ENCODE peak calls at places on chromosomes 6 and 20, in four cellular contexts. One of them, this sample, is unnamed. For H3K9me3, the result is how much of the 10 kb centered on the place peaks cover.

GRCh38 chr6:148951662-148952061 is 204.8 kb downstream of the UST start:
- DNase-seq in neural progenitor cell: no peak
- DNase-seq in cardiac muscle cell: no peak
- DNase-seq in Peyer's patch: no peak
- DNase-seq in this sample: no peak

GRCh38 chr6:3403244-3404154 is 53.4 kb downstream of the SLC22A23 start:
- DNase-seq in Peyer's patch: peak
- DNase-seq in neural progenitor cell: no peak
- DNase-seq in cardiac muscle cell: no peak
- DNase-seq in this sample: no peak

GRCh38 chr6:7899046-7899888 is 11.3 kb downstream of the TXNDC5 start:
- DNase-seq in Peyer's patch: no peak
- DNase-seq in cardiac muscle cell: no peak
- DNase-seq in neural progenitor cell: peak
- DNase-seq in this sample: no peak

GRCh38 chr6:119848706-119849105 is 499.1 kb upstream of the MAN1A1 start:
- DNase-seq in neural progenitor cell: no peak
- DNase-seq in cardiac muscle cell: no peak
- DNase-seq in Peyer's patch: no peak
- DNase-seq in this sample: no peak

GRCh38 chr6:41779793-41780622 is at the start of gene FRS3:
- DNase-seq in Peyer's patch: peak
- DNase-seq in cardiac muscle cell: peak
- DNase-seq in neural progenitor cell: peak
- DNase-seq in this sample: peak

GRCh38 chr6:26194774-26195375 is 107.6 kb downstream of the HFE start:
- DNase-seq in cardiac muscle cell: peak
- DNase-seq in Peyer's patch: no peak
- DNase-seq in neural progenitor cell: no peak
- DNase-seq in this sample: no peak

GRCh38 chr6:56483929-56484328 is 158.8 kb downstream of the DST start:
- DNase-seq in cardiac muscle cell: no peak
- DNase-seq in Peyer's patch: no peak
- DNase-seq in neural progenitor cell: no peak
- DNase-seq in this sample: no peak

GRCh38 chr6:90484903-90485302 is 102.0 kb downstream of the MAP3K7 start:
- DNase-seq in cardiac muscle cell: no peak
- DNase-seq in neural progenitor cell: peak
- DNase-seq in Peyer's patch: no peak
- DNase-seq in this sample: no peak

GRCh38 chr20:11499235-11499634 is 418.5 kb upstream of the BTBD3 start:
- DNase-seq in cardiac muscle cell: no peak
- DNase-seq in neural progenitor cell: no peak
- DNase-seq in Peyer's patch: no peak
- DNase-seq in this sample: no peak

GRCh38 chr20:39290575-39290974 is 328.4 kb downstream of the DHX35 start:
- DNase-seq in neural progenitor cell: no peak
- DNase-seq in Peyer's patch: no peak
- DNase-seq in cardiac muscle cell: no peak
- DNase-seq in this sample: no peak

GRCh38 chr20:53899351-53900167 is 170.8 kb downstream of the BCAS1 start:
- DNase-seq in neural progenitor cell: peak
- DNase-seq in cardiac muscle cell: peak
- DNase-seq in Peyer's patch: peak
- DNase-seq in this sample: peak

GRCh38 chr6:7243188-7243942 is 69.6 kb downstream of the SSR1 start:
- DNase-seq in neural progenitor cell: peak
- DNase-seq in cardiac muscle cell: peak
- DNase-seq in Peyer's patch: no peak
- DNase-seq in this sample: no peak

GRCh38 chr20:5569021-5569420 is 181.2 kb upstream of the SHLD1 start:
- DNase-seq in Peyer's patch: no peak
- DNase-seq in neural progenitor cell: no peak
- DNase-seq in cardiac muscle cell: peak
- DNase-seq in this sample: peak

GRCh38 chr6:75204959-75205775 is 686 bp downstream of the COL12A1 start:
- DNase-seq in neural progenitor cell: peak
- DNase-seq in Peyer's patch: no peak
- DNase-seq in cardiac muscle cell: peak
- DNase-seq in this sample: no peak
- H3K9me3 ChIP-seq in neural progenitor cell: under half
- H3K9me3 ChIP-seq in Peyer's patch: under half
- H3K9me3 ChIP-seq in cardiac muscle cell: under half
- H3K9me3 ChIP-seq in this sample: under half

GRCh38 chr6:118574051-118574865 is 26.2 kb downstream of the PLN start:
- DNase-seq in neural progenitor cell: peak
- DNase-seq in Peyer's patch: no peak
- DNase-seq in cardiac muscle cell: no peak
- DNase-seq in this sample: no peak
- H3K9me3 ChIP-seq in neural progenitor cell: under half
- H3K9me3 ChIP-seq in Peyer's patch: under half
- H3K9me3 ChIP-seq in cardiac muscle cell: under half
- H3K9me3 ChIP-seq in this sample: under half

DNA sequence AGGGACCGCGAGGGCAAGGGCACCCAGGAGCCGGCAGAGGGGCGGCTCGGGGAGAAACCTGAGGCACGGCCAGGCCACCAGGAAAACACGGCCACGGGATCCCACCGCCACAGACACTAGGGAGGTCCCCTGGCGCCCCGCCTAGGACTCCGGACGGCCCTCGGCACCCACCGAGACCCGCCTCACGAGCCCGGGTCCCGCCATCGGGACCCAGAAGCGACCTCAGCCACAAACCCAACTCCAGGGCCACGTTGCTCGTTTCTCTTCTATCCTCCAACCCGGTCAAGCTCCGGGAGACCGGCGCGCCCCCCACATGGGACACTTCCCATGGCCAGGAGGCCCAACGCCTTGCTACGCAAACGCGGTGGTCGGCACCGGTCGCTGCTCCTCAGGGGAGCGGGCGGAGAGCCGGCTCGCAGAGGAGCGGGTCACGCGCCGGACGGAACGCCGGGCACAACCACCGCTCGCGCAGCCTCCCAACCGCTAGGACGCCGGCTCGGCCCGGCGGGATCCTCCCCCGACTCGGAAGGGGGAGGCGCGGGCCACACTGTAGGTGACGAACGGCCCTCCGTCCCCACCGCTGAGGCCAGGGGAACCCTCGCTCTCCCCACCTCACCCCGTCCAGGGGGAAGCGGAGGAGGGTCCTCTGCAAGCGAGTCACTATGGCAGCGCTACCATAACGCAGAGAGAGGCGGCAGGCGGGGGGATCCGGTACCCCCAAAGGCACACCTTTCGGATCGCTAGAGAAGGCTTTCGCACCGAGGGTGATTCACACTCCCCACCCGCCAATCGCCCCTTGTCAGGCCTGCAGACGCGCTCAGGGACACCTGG is 1514.1 kb upstream of the DEFB115 start:
- DNase-seq in Peyer's patch: no peak
- DNase-seq in neural progenitor cell: no peak
- DNase-seq in cardiac muscle cell: no peak
- DNase-seq in this sample: no peak
- H3K9me3 ChIP-seq in Peyer's patch: under half
- H3K9me3 ChIP-seq in neural progenitor cell: under half
- H3K9me3 ChIP-seq in cardiac muscle cell: under half
- H3K9me3 ChIP-seq in this sample: under half

DNA sequence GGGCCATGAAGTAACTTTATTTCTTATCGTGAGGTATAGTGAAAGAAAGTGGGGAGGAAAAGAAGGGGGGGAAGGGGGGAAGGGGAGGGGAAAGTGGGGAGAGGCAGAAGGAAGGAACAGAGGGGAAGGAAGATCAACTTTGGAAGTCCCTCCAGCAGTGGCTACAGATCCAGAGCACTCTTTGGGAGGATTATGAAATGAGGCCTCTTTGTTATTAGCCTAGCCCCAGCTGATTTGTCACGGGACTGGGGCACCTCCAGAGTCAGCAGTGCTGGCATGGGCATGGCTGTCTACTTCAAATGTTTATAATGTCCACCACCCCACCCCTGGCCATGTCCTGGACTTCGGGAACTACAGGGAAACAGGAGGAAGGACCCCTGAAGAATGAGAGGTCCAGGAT is 7.6 kb downstream of the MOCS1 start:
- DNase-seq in Peyer's patch: no peak
- DNase-seq in cardiac muscle cell: no peak
- DNase-seq in neural progenitor cell: no peak
- DNase-seq in this sample: no peak
- H3K9me3 ChIP-seq in Peyer's patch: under half
- H3K9me3 ChIP-seq in cardiac muscle cell: under half
- H3K9me3 ChIP-seq in neural progenitor cell: under half
- H3K9me3 ChIP-seq in this sample: under half

GRCh38 chr20:55740076-55740475 is 265.2 kb downstream of the CBLN4 start:
- DNase-seq in Peyer's patch: no peak
- DNase-seq in neural progenitor cell: no peak
- DNase-seq in cardiac muscle cell: no peak
- DNase-seq in this sample: no peak
- H3K9me3 ChIP-seq in Peyer's patch: under half
- H3K9me3 ChIP-seq in neural progenitor cell: under half
- H3K9me3 ChIP-seq in cardiac muscle cell: under half
- H3K9me3 ChIP-seq in this sample: under half

GRCh38 chr6:67811239-67812037 is 823.6 kb upstream of the ADGRB3 start:
- DNase-seq in cardiac muscle cell: peak
- DNase-seq in neural progenitor cell: no peak
- DNase-seq in Peyer's patch: no peak
- DNase-seq in this sample: no peak

GRCh38 chr6:67815623-67816022 is 819.5 kb upstream of the ADGRB3 start:
- DNase-seq in cardiac muscle cell: no peak
- DNase-seq in Peyer's patch: no peak
- DNase-seq in neural progenitor cell: no peak
- DNase-seq in this sample: no peak

GRCh38 chr6:67814262-67814661 is 820.8 kb upstream of the ADGRB3 start:
- DNase-seq in cardiac muscle cell: no peak
- DNase-seq in neural progenitor cell: no peak
- DNase-seq in Peyer's patch: no peak
- DNase-seq in this sample: no peak

GRCh38 chr6:67812125-67812524 is 823.0 kb upstream of the ADGRB3 start:
- DNase-seq in Peyer's patch: no peak
- DNase-seq in cardiac muscle cell: no peak
- DNase-seq in neural progenitor cell: no peak
- DNase-seq in this sample: no peak

GRCh38 chr6:67812693-67813092 is 822.4 kb upstream of the ADGRB3 start:
- DNase-seq in neural progenitor cell: no peak
- DNase-seq in cardiac muscle cell: no peak
- DNase-seq in Peyer's patch: no peak
- DNase-seq in this sample: no peak
- H3K9me3 ChIP-seq in neural progenitor cell: under half
- H3K9me3 ChIP-seq in cardiac muscle cell: under half
- H3K9me3 ChIP-seq in Peyer's patch: under half
- H3K9me3 ChIP-seq in this sample: under half

DNA sequence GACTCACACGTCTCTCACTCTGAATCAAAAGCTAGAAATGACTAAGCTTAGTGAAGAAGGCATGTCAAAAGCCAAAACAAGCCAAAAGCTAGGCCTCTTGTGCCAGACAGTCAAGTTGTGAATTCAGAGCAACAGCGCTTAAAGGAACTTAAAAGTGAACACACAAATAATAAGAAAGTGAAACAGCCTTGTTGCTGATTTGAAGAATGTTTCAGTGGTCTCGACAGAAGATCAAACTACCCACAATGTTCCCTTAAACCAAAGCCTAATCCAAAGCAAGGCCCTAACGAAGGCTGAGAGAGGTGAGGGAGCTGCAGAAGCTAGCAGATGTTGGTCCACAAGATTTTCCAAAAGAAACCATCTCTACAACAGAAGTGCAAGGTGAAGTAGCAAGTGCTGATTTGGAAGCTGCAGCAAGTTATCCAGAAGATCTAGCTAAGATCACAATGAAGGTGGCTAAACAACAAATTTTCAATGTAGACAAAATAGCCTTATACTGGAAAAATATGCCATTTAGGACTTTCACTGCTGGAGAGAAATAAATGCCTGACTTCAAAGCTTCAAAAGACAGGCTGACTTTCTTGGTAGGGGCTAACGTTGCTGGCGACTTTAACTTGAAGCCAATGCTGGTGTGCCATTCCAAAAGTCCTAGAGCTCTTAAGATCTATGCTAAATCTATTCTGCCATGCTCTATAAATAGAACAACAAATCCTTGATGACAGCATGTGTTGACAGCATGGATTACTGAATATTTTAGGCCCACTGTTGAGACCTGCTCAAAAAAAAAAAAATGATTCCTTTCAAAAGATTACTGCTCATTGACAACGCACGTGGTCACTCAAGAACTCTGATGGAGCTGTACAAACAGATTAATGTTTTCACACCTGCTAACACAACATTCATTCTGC is 40.3 kb downstream of the SEC63 start:
- DNase-seq in Peyer's patch: no peak
- DNase-seq in cardiac muscle cell: no peak
- DNase-seq in neural progenitor cell: peak
- DNase-seq in this sample: no peak
- H3K9me3 ChIP-seq in Peyer's patch: under half
- H3K9me3 ChIP-seq in cardiac muscle cell: under half
- H3K9me3 ChIP-seq in neural progenitor cell: under half
- H3K9me3 ChIP-seq in this sample: under half